ENCODE peak calls at places on chromosome 2, in five cellular contexts. E is GM10248, H is cardiac fibroblast, I is NCI-H1694, K is AG09319. J is an unnamed sample.

GRCh38 chr2:30283931-30284565 is 52.7 kb downstream of the LBH start:
- DNase-seq in E (no peak), I (no peak), K (no peak), H (no peak), J (no peak)

GRCh38 chr2:145273840-145274239 is 753.9 kb upstream of the ZEB2 start:
- DNase-seq in K (no peak), E (no peak), H (no peak), I (no peak), J (no peak)

GRCh38 chr2:226445216-226445861 is 354.3 kb downstream of the IRS1 start:
- DNase-seq in K (no peak), E (no peak), I (no peak), H (no peak), J (peak)

GRCh38 chr2:137964066-137964858 is at the start of gene HNMT:
- DNase-seq in E (no peak), K (peak), I (no peak), H (peak), J (no peak)

GRCh38 chr2:214604861-214605260 is 194.0 kb downstream of the VWC2L start:
- DNase-seq in H (no peak), K (peak), E (no peak), I (no peak), J (no peak)

GRCh38 chr2:20525041-20526035 is 78.5 kb downstream of the RHOB start:
- DNase-seq in H (peak), I (no peak), K (peak), E (peak), J (no peak)

GRCh38 chr2:36361396-36361795 is 5.8 kb downstream of the CRIM1 start:
- DNase-seq in I (no peak), H (peak), E (no peak), K (no peak), J (no peak)

GRCh38 chr2:72859831-72860262 is 27.4 kb upstream of the SPR start:
- DNase-seq in K (peak), E (peak), I (peak), H (peak), J (peak)

GRCh38 chr2:231470246-231470900 is 6.1 kb upstream of the NCL start:
- DNase-seq in H (no peak), K (no peak), E (no peak), I (no peak), J (no peak)

GRCh38 chr2:239593965-239594771 is 193.3 kb upstream of the HDAC4 start:
- DNase-seq in H (no peak), K (no peak), I (peak), E (no peak), J (no peak)

GRCh38 chr2:228593992-228594391 is 412.5 kb upstream of the SPHKAP start:
- DNase-seq in E (no peak), K (no peak), I (no peak), H (no peak), J (no peak)

GRCh38 chr2:133362061-133362476 is 206.2 kb downstream of the NCKAP5 start:
- DNase-seq in I (no peak), K (no peak), H (peak), E (no peak), J (no peak)

GRCh38 chr2:168620554-168620953 is 164.5 kb downstream of the CERS6 start:
- DNase-seq in H (no peak), K (no peak), E (no peak), I (no peak), J (no peak)

GRCh38 chr2:86566158-86566827 is 3.0 kb upstream of the CHMP3 start:
- DNase-seq in H (no peak), E (no peak), I (peak), K (no peak), J (peak)

GRCh38 chr2:159807183-159808037 is 9.4 kb upstream of the CD302 start:
- DNase-seq in I (peak), E (peak), H (peak), K (no peak), J (peak)

GRCh38 chr2:23393722-23394121 is 8.7 kb downstream of the KLHL29 start:
- DNase-seq in E (no peak), K (no peak), H (no peak), I (no peak), J (no peak)

GRCh38 chr2:43424262-43425207 is 171.3 kb downstream of the THADA start:
- DNase-seq in K (no peak), I (no peak), E (no peak), H (peak), J (no peak)

GRCh38 chr2:29223851-29224692 is 108.9 kb downstream of the CLIP4 start:
- DNase-seq in E (no peak), H (peak), I (no peak), K (no peak), J (peak)

GRCh38 chr2:239935789-239936758 is 89.1 kb downstream of the NDUFA10 start:
- DNase-seq in H (no peak), I (no peak), E (no peak), K (no peak), J (no peak)

GRCh38 chr2:45707661-45708060 is 56.2 kb downstream of the PRKCE start:
- DNase-seq in H (no peak), K (no peak), I (no peak), E (no peak), J (no peak)

GRCh38 chr2:88859461-88859860 is 168.0 kb downstream of the RPIA start:
- DNase-seq in K (no peak), H (no peak), I (no peak), E (no peak), J (no peak)

GRCh38 chr2:14524041-14524802 is 108.3 kb upstream of the LRATD1 start:
- DNase-seq in K (peak), E (no peak), H (no peak), I (no peak), J (no peak)

GRCh38 chr2:205696541-205697441 is 14.5 kb downstream of the NRP2 start:
- DNase-seq in E (no peak), I (no peak), H (peak), K (no peak), J (no peak)

GRCh38 chr2:71700880-71701397 is 247.6 kb downstream of the DYSF start:
- DNase-seq in E (no peak), K (no peak), H (peak), I (no peak), J (no peak)

GRCh38 chr2:54606393-54606973 is 117.0 kb upstream of the EML6 start:
- DNase-seq in K (no peak), H (no peak), I (no peak), E (no peak), J (no peak)

GRCh38 chr2:9391961-9392695 is 31.2 kb downstream of the ITGB1BP1 start:
- DNase-seq in I (no peak), H (no peak), E (no peak), K (no peak), J (no peak)

GRCh38 chr2:239473211-239473805 is 72.5 kb upstream of the HDAC4 start:
- DNase-seq in E (no peak), K (no peak), I (no peak), H (no peak), J (no peak)

GRCh38 chr2:70954886-70955285 is 19.2 kb downstream of the ATP6V1B1 start:
- DNase-seq in K (no peak), I (no peak), H (no peak), E (no peak), J (no peak)

GRCh38 chr2:109009920-109010610 is 21.0 kb upstream of the EDAR start:
- DNase-seq in H (peak), E (no peak), K (no peak), I (no peak), J (no peak)

GRCh38 chr2:54454922-54455583 is 1.1 kb upstream of the SPTBN1 start:
- DNase-seq in I (no peak), H (no peak), K (no peak), E (no peak), J (no peak)

GRCh38 chr2:28577796-28578680 is 82.2 kb downstream of the PLB1 start:
- DNase-seq in E (no peak), H (no peak), I (no peak), K (no peak), J (no peak)

GRCh38 chr2:42726680-42727079 is 37.3 kb downstream of the OXER1 start:
- DNase-seq in H (no peak), I (no peak), K (no peak), E (no peak), J (no peak)

GRCh38 chr2:175323162-175323561 is 141.7 kb upstream of the ATP5MC3 start:
- DNase-seq in K (no peak), E (no peak), I (no peak), H (no peak), J (no peak)

J was measured in NCI-H446.